ENCODE peak calls at places on chromosome 5, in six cellular contexts. One of them, this sample, is unnamed.

GRCh38 chr5:88144219-88145040 is 124.2 kb downstream of the TMEM161B start:
- DNase-seq in GM06990: no peak
- DNase-seq in testis: no peak
- DNase-seq in prostate gland: no peak
- DNase-seq in DND-41: no peak
- DNase-seq in NT2/D1: no peak
- DNase-seq in this sample: no peak

GRCh38 chr5:107072440-107072839 is 598.3 kb downstream of the EFNA5 start:
- DNase-seq in GM06990: no peak
- DNase-seq in testis: no peak
- DNase-seq in prostate gland: no peak
- DNase-seq in DND-41: no peak
- DNase-seq in NT2/D1: no peak
- DNase-seq in this sample: no peak

GRCh38 chr5:125326114-125326513 is 579.7 kb upstream of the ZNF608 start:
- DNase-seq in GM06990: no peak
- DNase-seq in testis: no peak
- DNase-seq in prostate gland: no peak
- DNase-seq in DND-41: no peak
- DNase-seq in NT2/D1: no peak
- DNase-seq in this sample: peak; percentile 77

GRCh38 chr5:92887254-92887653 is 693.8 kb downstream of the NR2F1-AS1 start:
- DNase-seq in GM06990: no peak
- DNase-seq in testis: no peak
- DNase-seq in prostate gland: no peak
- DNase-seq in DND-41: no peak
- DNase-seq in NT2/D1: no peak
- DNase-seq in this sample: no peak

GRCh38 chr5:169956756-169957155 is 23.5 kb downstream of the INSYN2B start:
- DNase-seq in GM06990: no peak
- DNase-seq in testis: no peak
- DNase-seq in prostate gland: no peak
- DNase-seq in DND-41: no peak
- DNase-seq in NT2/D1: no peak
- DNase-seq in this sample: peak; percentile 63

GRCh38 chr5:118336468-118336867 is 651.9 kb downstream of the DTWD2 start:
- DNase-seq in GM06990: no peak
- DNase-seq in testis: no peak
- DNase-seq in prostate gland: no peak
- DNase-seq in DND-41: no peak
- DNase-seq in NT2/D1: no peak
- DNase-seq in this sample: no peak

GRCh38 chr5:128842241-128842640 is 123.0 kb upstream of the SLC27A6 start:
- DNase-seq in GM06990: no peak
- DNase-seq in testis: no peak
- DNase-seq in prostate gland: no peak
- DNase-seq in DND-41: no peak
- DNase-seq in NT2/D1: no peak
- DNase-seq in this sample: no peak

GRCh38 chr5:125043781-125044391 is 297.4 kb upstream of the ZNF608 start:
- DNase-seq in GM06990: no peak
- DNase-seq in testis: peak; percentile 80
- DNase-seq in prostate gland: peak; percentile 66
- DNase-seq in DND-41: no peak
- DNase-seq in NT2/D1: no peak
- DNase-seq in this sample: peak; percentile 20

GRCh38 chr5:40615586-40616193 is 64.0 kb upstream of the PTGER4 start:
- DNase-seq in GM06990: peak; percentile 3
- DNase-seq in testis: no peak
- DNase-seq in prostate gland: no peak
- DNase-seq in DND-41: no peak
- DNase-seq in NT2/D1: no peak
- DNase-seq in this sample: no peak

GRCh38 chr5:77224672-77225355 is 14.3 kb downstream of the PDE8B start:
- DNase-seq in GM06990: no peak
- DNase-seq in testis: no peak
- DNase-seq in prostate gland: no peak
- DNase-seq in DND-41: no peak
- DNase-seq in NT2/D1: no peak
- DNase-seq in this sample: peak; percentile 36

GRCh38 chr5:65100846-65101678 is 332.3 kb downstream of the CWC27 start:
- DNase-seq in GM06990: no peak
- DNase-seq in testis: peak; percentile 82
- DNase-seq in prostate gland: peak; percentile 19
- DNase-seq in DND-41: peak; percentile 8
- DNase-seq in NT2/D1: peak; percentile 36
- DNase-seq in this sample: peak; percentile 82

GRCh38 chr5:33023649-33024048 is 312.5 kb downstream of the NPR3 start:
- DNase-seq in GM06990: no peak
- DNase-seq in testis: no peak
- DNase-seq in prostate gland: no peak
- DNase-seq in DND-41: no peak
- DNase-seq in NT2/D1: no peak
- DNase-seq in this sample: no peak

GRCh38 chr5:83265318-83265717 is 188.0 kb downstream of the XRCC4 start:
- DNase-seq in GM06990: no peak
- DNase-seq in testis: no peak
- DNase-seq in prostate gland: peak; percentile 58
- DNase-seq in DND-41: no peak
- DNase-seq in NT2/D1: no peak
- DNase-seq in this sample: no peak

GRCh38 chr5:150762216-150762615 is 3.4 kb upstream of the DCTN4 start:
- DNase-seq in GM06990: no peak
- DNase-seq in testis: no peak
- DNase-seq in prostate gland: no peak
- DNase-seq in DND-41: no peak
- DNase-seq in NT2/D1: no peak
- DNase-seq in this sample: peak; percentile 70

GRCh38 chr5:154967419-154968024 is 26.6 kb downstream of the MRPL22 start:
- DNase-seq in GM06990: no peak
- DNase-seq in testis: no peak
- DNase-seq in prostate gland: no peak
- DNase-seq in DND-41: no peak
- DNase-seq in NT2/D1: no peak
- DNase-seq in this sample: peak; percentile 38

GRCh38 chr5:36712719-36713118 is 106.3 kb downstream of the SLC1A3 start:
- DNase-seq in GM06990: no peak
- DNase-seq in testis: no peak
- DNase-seq in prostate gland: no peak
- DNase-seq in DND-41: no peak
- DNase-seq in NT2/D1: no peak
- DNase-seq in this sample: no peak

GRCh38 chr5:112604741-112605390 is 132.8 kb upstream of the APC start:
- DNase-seq in GM06990: no peak
- DNase-seq in testis: no peak
- DNase-seq in prostate gland: no peak
- DNase-seq in DND-41: peak; percentile 25
- DNase-seq in NT2/D1: no peak
- DNase-seq in this sample: no peak

GRCh38 chr5:80600943-80601693 is 31.0 kb upstream of the ANKRD34B start:
- DNase-seq in GM06990: no peak
- DNase-seq in testis: no peak
- DNase-seq in prostate gland: no peak
- DNase-seq in DND-41: no peak
- DNase-seq in NT2/D1: no peak
- DNase-seq in this sample: no peak

GRCh38 chr5:98307811-98308210 is 465.7 kb upstream of the RGMB start:
- DNase-seq in GM06990: no peak
- DNase-seq in testis: no peak
- DNase-seq in prostate gland: no peak
- DNase-seq in DND-41: no peak
- DNase-seq in NT2/D1: no peak
- DNase-seq in this sample: peak; percentile 87

GRCh38 chr5:119420173-119420572 is 32.1 kb upstream of the HSD17B4 start:
- DNase-seq in GM06990: no peak
- DNase-seq in testis: no peak
- DNase-seq in prostate gland: peak; percentile 49
- DNase-seq in DND-41: no peak
- DNase-seq in NT2/D1: no peak
- DNase-seq in this sample: no peak

GRCh38 chr5:78569441-78569840 is 79.1 kb downstream of the LHFPL2 start:
- DNase-seq in GM06990: no peak
- DNase-seq in testis: peak; percentile 69
- DNase-seq in prostate gland: peak; percentile 55
- DNase-seq in DND-41: no peak
- DNase-seq in NT2/D1: no peak
- DNase-seq in this sample: peak; percentile 7

GRCh38 chr5:52674815-52675545 is 112.7 kb upstream of the ITGA1 start:
- DNase-seq in GM06990: no peak
- DNase-seq in testis: no peak
- DNase-seq in prostate gland: no peak
- DNase-seq in DND-41: no peak
- DNase-seq in NT2/D1: no peak
- DNase-seq in this sample: peak; percentile 76

GRCh38 chr5:135720191-135720590 is 114.3 kb upstream of the SLC25A48 start:
- DNase-seq in GM06990: no peak
- DNase-seq in testis: no peak
- DNase-seq in prostate gland: no peak
- DNase-seq in DND-41: no peak
- DNase-seq in NT2/D1: no peak
- DNase-seq in this sample: no peak

GRCh38 chr5:41747291-41747690 is 122.9 kb downstream of the OXCT1 start:
- DNase-seq in GM06990: no peak
- DNase-seq in testis: no peak
- DNase-seq in prostate gland: no peak
- DNase-seq in DND-41: no peak
- DNase-seq in NT2/D1: no peak
- DNase-seq in this sample: peak; percentile 35

GRCh38 chr5:141657937-141658545 is 6.8 kb upstream of the FCHSD1 start:
- DNase-seq in GM06990: peak; percentile 41
- DNase-seq in testis: no peak
- DNase-seq in prostate gland: no peak
- DNase-seq in DND-41: no peak
- DNase-seq in NT2/D1: no peak
- DNase-seq in this sample: peak; percentile 92

GRCh38 chr5:135399838-135400542 is 959 bp upstream of the MACROH2A1 start:
- DNase-seq in GM06990: no peak
- DNase-seq in testis: no peak
- DNase-seq in prostate gland: no peak
- DNase-seq in DND-41: peak; percentile 37
- DNase-seq in NT2/D1: peak; percentile 68
- DNase-seq in this sample: peak; percentile 51

GRCh38 chr5:35177783-35178182 is 52.5 kb downstream of the PRLR start:
- DNase-seq in GM06990: no peak
- DNase-seq in testis: no peak
- DNase-seq in prostate gland: no peak
- DNase-seq in DND-41: no peak
- DNase-seq in NT2/D1: no peak
- DNase-seq in this sample: no peak

GRCh38 chr5:171310816-171311697 is 2.0 kb downstream of the TLX3 start:
- DNase-seq in GM06990: no peak
- DNase-seq in testis: no peak
- DNase-seq in prostate gland: no peak
- DNase-seq in DND-41: no peak
- DNase-seq in NT2/D1: no peak
- DNase-seq in this sample: peak; percentile 51

GRCh38 chr5:14268738-14269137 is 125.6 kb downstream of the TRIO start:
- DNase-seq in GM06990: no peak
- DNase-seq in testis: no peak
- DNase-seq in prostate gland: no peak
- DNase-seq in DND-41: no peak
- DNase-seq in NT2/D1: no peak
- DNase-seq in this sample: peak; percentile 65

GRCh38 chr5:159061834-159062530 is 37.7 kb downstream of the EBF1 start:
- DNase-seq in GM06990: no peak
- DNase-seq in testis: no peak
- DNase-seq in prostate gland: no peak
- DNase-seq in DND-41: no peak
- DNase-seq in NT2/D1: no peak
- DNase-seq in this sample: peak; percentile 46

GRCh38 chr5:64347308-64347707 is 158.5 kb upstream of the RGS7BP start:
- DNase-seq in GM06990: no peak
- DNase-seq in testis: no peak
- DNase-seq in prostate gland: no peak
- DNase-seq in DND-41: no peak
- DNase-seq in NT2/D1: no peak
- DNase-seq in this sample: no peak

GRCh38 chr5:20041326-20041977 is 53.5 kb upstream of the CDH18 start:
- DNase-seq in GM06990: no peak
- DNase-seq in testis: no peak
- DNase-seq in prostate gland: no peak
- DNase-seq in DND-41: no peak
- DNase-seq in NT2/D1: no peak
- DNase-seq in this sample: peak; percentile 8

GRCh38 chr5:60287174-60287771 is 393.7 kb upstream of the PDE4D start:
- DNase-seq in GM06990: no peak
- DNase-seq in testis: peak; percentile 84
- DNase-seq in prostate gland: no peak
- DNase-seq in DND-41: peak; percentile 9
- DNase-seq in NT2/D1: peak; percentile 71
- DNase-seq in this sample: peak; percentile 52

DNA sequence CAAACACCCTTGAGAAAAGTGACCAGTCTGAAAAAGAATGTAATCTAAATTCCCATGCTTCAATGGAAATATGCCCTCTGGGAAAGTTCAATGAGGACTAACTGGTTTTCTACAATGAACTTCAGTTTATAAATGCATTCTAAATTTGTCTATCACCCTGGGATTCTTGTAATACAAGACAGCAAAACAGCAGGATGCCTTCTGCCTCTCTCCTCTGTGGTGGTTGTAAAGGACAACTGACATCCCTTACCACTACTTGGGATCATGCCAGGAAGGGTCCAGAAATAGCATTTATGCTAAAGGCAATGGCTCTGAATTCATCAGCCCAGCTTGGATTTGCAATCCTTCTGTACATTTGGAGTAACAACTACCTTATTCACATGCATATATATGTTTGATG is 97.3 kb upstream of the ADAMTS16 start:
- DNase-seq in GM06990: no peak
- DNase-seq in testis: no peak
- DNase-seq in prostate gland: no peak
- DNase-seq in DND-41: no peak
- DNase-seq in NT2/D1: no peak
- DNase-seq in this sample: no peak
- H3K27me3 ChIP-seq in GM06990: no peaks in the 10 kb centered on the region
- H3K27me3 ChIP-seq in testis: no peaks in the 10 kb centered on the region
- H3K27me3 ChIP-seq in prostate gland: no peaks in the 10 kb centered on the region
- H3K27me3 ChIP-seq in DND-41: peaks cover 21% of the 10 kb centered on the region
- H3K27me3 ChIP-seq in NT2/D1: no peaks in the 10 kb centered on the region
- H3K27me3 ChIP-seq in this sample: peaks cover 58% of the 10 kb centered on the region

GRCh38 chr5:179422213-179422839 is 77.1 kb upstream of the ADAMTS2 start:
- DNase-seq in GM06990: no peak
- DNase-seq in testis: no peak
- DNase-seq in prostate gland: no peak
- DNase-seq in DND-41: no peak
- DNase-seq in NT2/D1: no peak
- DNase-seq in this sample: no peak
- H3K27me3 ChIP-seq in GM06990: no peaks in the 10 kb centered on the region
- H3K27me3 ChIP-seq in testis: no peaks in the 10 kb centered on the region
- H3K27me3 ChIP-seq in prostate gland: no peaks in the 10 kb centered on the region
- H3K27me3 ChIP-seq in DND-41: peaks cover 3% of the 10 kb centered on the region
- H3K27me3 ChIP-seq in NT2/D1: no peaks in the 10 kb centered on the region
- H3K27me3 ChIP-seq in this sample: no peaks in the 10 kb centered on the region

GRCh38 chr5:73441377-73441776 is 7.2 kb downstream of the FOXD1 start:
- DNase-seq in GM06990: no peak
- DNase-seq in testis: no peak
- DNase-seq in prostate gland: no peak
- DNase-seq in DND-41: no peak
- DNase-seq in NT2/D1: no peak
- DNase-seq in this sample: peak; percentile 35
- H3K27me3 ChIP-seq in GM06990: peaks cover 2% of the 10 kb centered on the region
- H3K27me3 ChIP-seq in testis: peaks cover 1% of the 10 kb centered on the region
- H3K27me3 ChIP-seq in prostate gland: peaks cover 74% of the 10 kb centered on the region
- H3K27me3 ChIP-seq in DND-41: peaks cover 18% of the 10 kb centered on the region
- H3K27me3 ChIP-seq in NT2/D1: peaks cover 88% of the 10 kb centered on the region
- H3K27me3 ChIP-seq in this sample: no peaks in the 10 kb centered on the region

GRCh38 chr5:1449081-1449630 is 3.9 kb upstream of the SLC6A3 start:
- DNase-seq in GM06990: no peak
- DNase-seq in testis: no peak
- DNase-seq in prostate gland: no peak
- DNase-seq in DND-41: no peak
- DNase-seq in NT2/D1: no peak
- DNase-seq in this sample: no peak
- H3K27me3 ChIP-seq in GM06990: peaks cover 3% of the 10 kb centered on the region
- H3K27me3 ChIP-seq in testis: no peaks in the 10 kb centered on the region
- H3K27me3 ChIP-seq in prostate gland: peaks cover 22% of the 10 kb centered on the region
- H3K27me3 ChIP-seq in DND-41: no peaks in the 10 kb centered on the region
- H3K27me3 ChIP-seq in NT2/D1: peaks cover 47% of the 10 kb centered on the region
- H3K27me3 ChIP-seq in this sample: peaks cover 27% of the 10 kb centered on the region

This sample was measured in GM23248.